ENCODE peak calls at places on chromosomes 5 and 9, in five cellular contexts. R is HepG2, J is mammary epithelial cell, H is left lung, I is colonic mucosa. T is an unnamed sample. For H3K4me1 and H3K27me3, the result is how much of the 10 kb centered on the place peaks cover.

GRCh38 chr5:111680737-111681413 is 76.1 kb downstream of the NREP start:
- DNase-seq in I (peak), H (no peak), J (peak), R (peak), T (no peak)

GRCh38 chr5:3361811-3362605 is 233.6 kb upstream of the IRX1 start:
- DNase-seq in I (peak), R (no peak), J (no peak), H (no peak), T (peak)

GRCh38 chr9:131997779-131998178 is 81.9 kb downstream of the MED27 start:
- DNase-seq in I (no peak), H (no peak), R (no peak), J (no peak), T (no peak)

GRCh38 chr5:141654298-141654697 is 3.1 kb upstream of the FCHSD1 start:
- DNase-seq in J (no peak), H (no peak), I (no peak), R (no peak), T (no peak)

GRCh38 chr9:81690251-81690851 is 1.0 kb upstream of the TLE1 start:
- DNase-seq in H (no peak), I (peak), R (no peak), J (peak), T (no peak)

GRCh38 chr5:159156839-159157238 is 52.5 kb downstream of the RNF145 start:
- DNase-seq in J (peak), R (peak), I (peak), H (no peak), T (no peak)

GRCh38 chr5:139543423-139543991 is 17.6 kb upstream of the UBE2D2 start:
- DNase-seq in I (peak), J (no peak), H (peak), R (no peak), T (peak)

GRCh38 chr9:81416476-81417298 is 272.7 kb downstream of the TLE1 start:
- DNase-seq in R (no peak), H (no peak), I (no peak), J (no peak), T (no peak)

GRCh38 chr5:81091199-81091598 is 131.0 kb downstream of the RASGRF2 start:
- DNase-seq in J (no peak), I (no peak), H (no peak), R (no peak), T (no peak)

GRCh38 chr5:134027203-134027582 is 22.4 kb upstream of the VDAC1 start:
- DNase-seq in J (no peak), I (no peak), H (no peak), R (no peak), T (no peak)

GRCh38 chr5:68070641-68071191 is 144.8 kb upstream of the PIK3R1 start:
- DNase-seq in J (no peak), H (no peak), R (no peak), I (no peak), T (no peak)

GRCh38 chr5:25099538-25099937 is 454.8 kb upstream of the CDH10 start:
- DNase-seq in I (no peak), H (no peak), J (no peak), R (no peak), T (no peak)

GRCh38 chr5:78504726-78505431 is 143.7 kb downstream of the LHFPL2 start:
- DNase-seq in H (no peak), I (peak), J (peak), R (no peak), T (no peak)

GRCh38 chr5:98341711-98342042 is 431.8 kb upstream of the RGMB start:
- DNase-seq in J (no peak), I (no peak), H (no peak), R (no peak), T (no peak)

GRCh38 chr9:80951675-80952074 is 737.7 kb downstream of the TLE1 start:
- DNase-seq in H (no peak), J (peak), R (no peak), I (no peak), T (no peak)

GRCh38 chr5:52800394-52801213 is 12.9 kb downstream of the ITGA1 start:
- DNase-seq in R (peak), J (peak), H (peak), I (peak), T (peak)

DNA sequence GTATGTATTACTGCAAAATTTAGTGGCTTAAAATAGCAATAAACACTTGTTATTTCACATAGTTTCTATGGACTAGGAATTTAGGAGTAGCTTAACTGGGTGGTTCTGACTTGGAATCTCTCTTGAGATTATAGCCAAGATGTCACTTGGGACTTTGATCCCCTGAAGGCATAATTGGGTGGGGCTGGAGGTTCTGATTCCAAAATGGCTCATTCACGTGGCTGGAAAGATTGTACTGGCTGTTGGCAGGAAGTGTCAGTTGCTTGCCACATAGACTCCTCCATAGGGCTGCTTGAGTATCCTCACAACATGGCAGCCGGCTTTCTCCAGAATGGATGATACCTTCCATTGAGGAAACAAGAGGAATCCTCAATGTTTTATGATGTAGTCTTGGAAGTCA is 11.3 kb downstream of the GALNT12 start:
- DNase-seq in R (no peak), J (no peak), H (no peak), I (no peak), T (no peak)
- H3K4me1 ChIP-seq in R (under half), J (under half), H (under half), I (under half), T (under half)

DNA sequence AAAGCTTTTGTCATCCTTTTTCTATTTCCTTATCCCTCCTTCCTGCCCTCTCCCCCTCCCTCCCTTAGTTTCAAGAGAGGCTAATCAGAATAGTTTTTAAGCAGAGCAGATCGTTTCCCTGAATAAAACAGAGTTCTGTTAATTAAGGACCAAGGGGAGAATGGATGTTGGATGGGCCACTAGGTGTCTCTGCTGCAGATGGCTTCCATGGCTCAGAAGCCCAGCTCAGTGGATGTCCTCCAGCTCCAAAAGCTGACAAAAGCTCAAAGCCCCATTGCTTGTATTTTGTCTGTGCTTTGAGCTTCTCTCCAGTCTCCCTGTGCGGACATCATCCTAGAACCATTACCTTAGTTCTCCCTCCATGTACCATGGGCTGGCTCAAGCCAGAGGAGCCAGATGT is 21.0 kb upstream of the NPR3 start:
- DNase-seq in H (no peak), J (no peak), I (no peak), R (peak), T (no peak)
- TF ChIP-seq CTCF in H (no peak), J (peak), I (no peak), R (peak), T (no peak)

DNA sequence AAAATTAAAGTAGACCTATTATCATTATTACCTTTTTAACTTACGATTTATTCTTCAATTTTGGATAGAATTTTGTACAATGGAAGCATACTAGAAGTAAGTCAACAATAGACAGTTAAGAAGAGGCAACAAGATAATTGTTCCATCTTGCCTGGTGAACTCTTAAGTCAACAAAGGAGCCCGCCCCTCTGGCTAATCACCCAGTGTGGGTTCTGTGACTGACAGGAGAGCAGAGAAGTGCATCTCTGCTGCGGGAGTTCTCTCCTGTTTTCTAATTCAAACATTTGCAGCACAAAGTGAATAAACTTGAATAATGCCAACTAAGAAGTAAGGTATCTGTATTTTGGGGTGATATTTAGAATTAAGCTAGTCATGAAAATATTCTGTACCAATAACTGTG is 6.7 kb upstream of the ISL1 start:
- DNase-seq in R (no peak), H (no peak), J (no peak), I (no peak), T (no peak)
- H3K27me3 ChIP-seq in R (under half), H (half or more), J (under half), I (under half), T (under half)

DNA sequence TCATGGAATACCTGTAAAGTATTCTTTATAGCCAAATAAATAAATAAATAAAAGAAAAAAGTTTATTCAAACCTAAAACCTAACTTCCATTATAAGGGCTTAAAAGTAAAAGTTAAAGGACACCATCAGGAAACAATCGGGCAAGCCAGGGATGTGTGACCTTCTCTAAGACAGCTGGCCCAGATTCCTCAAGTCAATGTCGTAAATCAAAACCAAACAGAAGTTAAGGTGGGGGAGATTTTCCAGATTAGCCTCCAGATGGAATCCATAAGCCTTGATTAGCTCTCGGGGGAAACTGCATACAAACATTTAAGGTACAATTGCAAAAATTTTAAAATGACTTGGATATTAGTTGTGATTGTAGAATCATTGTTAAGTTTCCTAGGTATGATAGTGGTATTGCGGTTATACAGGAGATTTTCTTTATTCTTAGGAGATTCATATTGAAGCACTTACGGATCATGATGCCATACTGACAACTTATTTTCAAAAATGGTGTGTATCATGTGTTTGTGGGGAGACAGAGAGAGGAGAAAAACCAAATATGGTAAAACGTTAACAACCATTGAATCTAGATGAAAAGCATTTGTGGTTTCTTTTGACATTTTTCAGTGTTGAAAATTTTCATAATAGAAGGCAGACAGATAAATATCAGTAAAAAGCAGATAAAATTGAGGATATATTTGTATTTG is 21.5 kb upstream of the MGAT1 start:
- DNase-seq in R (no peak), J (no peak), H (no peak), I (peak), T (no peak)
- H3K4me1 ChIP-seq in R (under half), J (under half), H (half or more), I (under half), T (under half)

DNA sequence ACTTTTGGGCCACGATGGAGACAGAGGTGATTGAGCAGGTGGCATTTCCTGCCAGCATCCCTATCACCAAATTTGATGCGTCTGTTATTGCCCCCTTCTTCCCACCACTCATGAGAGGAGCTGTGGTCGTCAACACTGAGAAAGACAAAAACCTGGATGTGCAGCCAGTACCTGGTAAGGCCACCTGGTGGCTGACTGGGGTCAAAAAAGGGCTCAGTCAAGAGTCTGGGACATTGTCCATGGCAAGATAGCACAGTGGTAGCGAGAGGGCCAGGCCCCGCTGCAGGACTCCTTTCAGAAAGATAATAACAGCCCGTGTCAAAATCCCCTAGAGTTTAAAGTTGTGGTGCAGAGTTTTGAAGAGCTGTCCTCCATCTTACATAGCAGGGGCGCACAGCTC is 40.8 kb downstream of the CSF1R start:
- DNase-seq in H (no peak), I (no peak), R (no peak), J (no peak), T (no peak)
- TF ChIP-seq CTCF in H (no peak), I (no peak), R (peak), J (peak), T (no peak)

DNA sequence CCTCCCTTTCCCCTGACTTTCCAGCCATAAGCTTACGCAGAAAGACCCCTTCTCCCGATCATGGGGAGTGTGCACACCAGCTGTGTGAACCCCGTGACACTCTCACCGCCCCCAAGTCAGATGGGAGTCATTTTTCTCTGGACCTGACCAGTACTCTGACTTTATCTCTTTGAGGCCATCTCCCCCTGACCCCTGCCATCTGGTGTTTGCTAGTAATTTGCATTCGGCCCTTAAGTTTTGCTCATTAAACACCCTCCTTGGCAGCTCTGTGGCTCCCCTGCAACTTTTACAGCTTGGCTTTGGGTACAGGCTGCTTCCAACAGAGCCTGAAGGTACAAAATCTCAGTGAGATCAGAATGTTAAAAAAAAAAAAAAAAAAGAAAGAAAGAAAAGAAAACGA is 43.9 kb downstream of the PDZD2 start:
- DNase-seq in R (no peak), I (no peak), H (no peak), J (no peak), T (no peak)
- H3K27me3 ChIP-seq in R (under half), I (under half), H (under half), J (under half), T (under half)

DNA sequence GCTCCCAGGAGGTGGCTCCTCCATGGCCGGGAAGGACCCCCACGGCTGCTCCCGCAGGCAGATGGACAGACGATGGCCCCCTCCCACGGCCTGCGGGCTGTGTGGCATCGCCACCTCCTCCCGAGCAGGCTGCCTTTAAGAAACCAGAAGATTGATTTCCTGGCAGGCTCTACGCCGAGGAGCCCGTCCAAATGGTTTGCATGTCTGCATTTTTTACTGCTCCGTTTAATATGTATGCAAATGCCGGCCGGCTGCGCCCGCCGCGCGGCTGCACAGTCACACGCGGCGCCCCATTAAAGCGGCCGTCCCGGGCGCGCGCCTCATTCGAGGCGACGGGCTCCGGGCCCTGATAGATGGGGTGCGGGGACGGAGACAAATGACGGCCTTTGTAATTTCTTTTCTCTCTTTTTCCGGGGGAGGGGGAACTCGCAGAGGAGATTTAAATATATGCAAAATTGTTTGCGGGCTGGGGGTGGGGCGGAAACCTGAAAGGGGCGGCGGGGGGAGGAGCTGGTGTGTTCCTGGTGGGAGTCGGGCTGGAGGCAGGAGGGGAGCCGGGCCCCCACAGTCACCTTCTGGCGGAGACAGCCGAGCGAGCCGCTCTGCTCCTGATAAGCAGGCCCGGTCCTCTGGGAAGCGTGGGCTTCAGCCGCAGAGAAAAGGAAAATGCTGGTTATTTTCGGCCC is 158.7 kb upstream of the IER5L start:
- DNase-seq in I (peak), H (peak), J (peak), R (no peak), T (peak)
- H3K4me1 ChIP-seq in I (under half), H (half or more), J (under half), R (half or more), T (under half)

DNA sequence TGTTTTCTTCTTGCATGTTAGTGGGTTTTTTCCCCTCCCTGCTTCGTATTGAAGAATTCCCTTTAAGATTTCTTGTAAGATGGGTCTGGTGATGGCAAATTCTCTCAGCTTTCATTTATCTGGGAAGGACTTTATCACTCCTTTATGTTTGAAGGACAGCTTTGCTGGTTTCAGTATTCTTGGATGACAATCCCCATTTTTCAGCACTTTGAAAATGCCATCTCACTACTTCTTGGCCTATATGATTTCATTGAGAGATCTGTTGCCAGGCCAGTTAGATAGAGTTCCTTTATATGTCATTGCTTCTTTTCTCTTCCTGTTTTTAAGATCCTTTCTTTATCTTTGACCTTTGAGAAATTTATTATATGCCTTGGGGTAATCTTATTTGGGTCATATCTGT is 106.3 kb downstream of the KDM4C start:
- DNase-seq in I (no peak), J (no peak), H (no peak), R (no peak), T (no peak)
- TF ChIP-seq CTCF in I (no peak), J (no peak), H (no peak), R (no peak), T (no peak)

GRCh38 chr5:38164776-38165399 is 93.5 kb upstream of the EGFLAM start:
- DNase-seq in I (no peak), J (no peak), R (peak), H (no peak), T (no peak)

GRCh38 chr5:38166832-38167231 is 91.5 kb upstream of the EGFLAM start:
- DNase-seq in J (no peak), I (no peak), H (peak), R (no peak), T (no peak)

GRCh38 chr5:38168029-38168428 is 90.3 kb upstream of the EGFLAM start:
- DNase-seq in I (no peak), H (no peak), R (no peak), J (no peak), T (no peak)

GRCh38 chr5:38165435-38165834 is 92.9 kb upstream of the EGFLAM start:
- DNase-seq in I (no peak), R (no peak), H (no peak), J (no peak), T (no peak)

DNA sequence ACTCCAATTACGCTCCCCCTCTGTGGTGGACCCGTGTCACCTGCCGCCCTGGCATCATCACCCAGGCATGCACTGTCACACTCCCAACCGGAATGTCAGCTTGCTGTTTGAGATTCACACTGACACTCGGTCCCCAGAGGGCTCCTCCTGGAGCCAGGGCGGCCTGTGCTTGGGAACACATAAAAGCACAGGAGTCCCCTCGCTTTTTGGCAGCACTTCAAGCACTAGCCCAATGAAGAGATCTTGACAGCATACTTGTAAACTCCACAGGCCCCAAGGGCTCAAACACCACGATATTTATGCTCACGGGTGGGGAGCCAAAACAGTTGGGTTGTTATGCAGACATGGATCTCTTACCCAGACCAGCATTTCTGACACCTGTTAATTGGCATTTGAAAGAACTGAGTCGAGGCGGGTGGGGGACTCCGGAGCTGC is 90.8 kb upstream of the EGFLAM start:
- DNase-seq in J (no peak), I (no peak), R (no peak), H (no peak), T (no peak)
- H3K27me3 ChIP-seq in J (under half), I (under half), R (under half), H (under half), T (under half)

DNA sequence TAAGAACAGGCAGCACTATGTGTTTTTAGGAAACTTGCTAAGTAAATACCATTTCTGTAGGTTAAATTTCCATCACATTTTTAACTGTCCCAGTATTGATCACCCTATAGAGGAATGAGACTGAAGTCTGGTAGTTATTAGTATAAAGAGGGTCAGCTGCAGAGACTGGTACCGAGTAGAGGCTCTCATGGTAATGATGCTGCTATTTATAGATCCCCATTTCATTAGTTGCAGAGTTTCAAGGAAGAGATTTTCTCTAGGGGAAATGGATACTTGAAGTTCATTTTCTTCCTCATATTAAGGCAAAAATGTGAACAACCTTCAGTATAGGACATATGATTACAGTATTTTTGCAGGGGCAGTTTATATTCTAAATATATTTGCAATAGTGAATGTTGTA is 14.5 kb downstream of the PBX3 start:
- DNase-seq in H (no peak), J (no peak), I (no peak), R (no peak), T (no peak)
- H3K4me1 ChIP-seq in H (under half), J (under half), I (under half), R (under half), T (under half)

T was measured in CD8-positive, alpha-beta T cell.